ENCODE peak calls at places on chromosomes 3 and 15, in four cellular contexts. One of them, this sample, is unnamed.

GRCh38 chr3:127108796-127109195 is 84.1 kb upstream of the PRR23E start:
- DNase-seq in H9: no peak
- DNase-seq in mesendoderm: peak; percentile 50
- DNase-seq in H1: no peak
- DNase-seq in this sample: no peak

GRCh38 chr3:188052229-188052965 is 101.6 kb upstream of the LPP start:
- DNase-seq in H9: peak; percentile 73
- DNase-seq in mesendoderm: peak; percentile 94
- DNase-seq in H1: peak; percentile 65
- DNase-seq in this sample: peak; percentile 32

GRCh38 chr15:52491460-52491859 is 37.2 kb downstream of the MYO5A start:
- DNase-seq in H9: no peak
- DNase-seq in mesendoderm: no peak
- DNase-seq in H1: no peak
- DNase-seq in this sample: no peak

GRCh38 chr15:78216276-78217229 is 17.8 kb downstream of the ACSBG1 start:
- DNase-seq in H9: no peak
- DNase-seq in mesendoderm: no peak
- DNase-seq in H1: no peak
- DNase-seq in this sample: no peak

GRCh38 chr3:62145086-62145757 is 228.1 kb downstream of the FEZF2 start:
- DNase-seq in H9: no peak
- DNase-seq in mesendoderm: no peak
- DNase-seq in H1: no peak
- DNase-seq in this sample: no peak

GRCh38 chr3:25288416-25288815 is 139.6 kb upstream of the RARB start:
- DNase-seq in H9: no peak
- DNase-seq in mesendoderm: peak; percentile 37
- DNase-seq in H1: no peak
- DNase-seq in this sample: no peak

GRCh38 chr3:191360620-191361019 is 30.3 kb upstream of the UTS2B start:
- DNase-seq in H9: no peak
- DNase-seq in mesendoderm: no peak
- DNase-seq in H1: no peak
- DNase-seq in this sample: no peak

GRCh38 chr3:9088431-9089353 is 125.4 kb upstream of the RAD18 start:
- DNase-seq in H9: no peak
- DNase-seq in mesendoderm: no peak
- DNase-seq in H1: no peak
- DNase-seq in this sample: no peak

GRCh38 chr3:197021231-197021630 is 8.4 kb downstream of the MELTF start:
- DNase-seq in H9: peak; percentile 56
- DNase-seq in mesendoderm: no peak
- DNase-seq in H1: peak; percentile 56
- DNase-seq in this sample: no peak

GRCh38 chr3:177826253-177826652 is 629.0 kb upstream of the TBL1XR1 start:
- DNase-seq in H9: no peak
- DNase-seq in mesendoderm: no peak
- DNase-seq in H1: no peak
- DNase-seq in this sample: no peak

GRCh38 chr3:73848173-73848751 is 223.5 kb upstream of the PDZRN3 start:
- DNase-seq in H9: no peak
- DNase-seq in mesendoderm: peak; percentile 41
- DNase-seq in H1: no peak
- DNase-seq in this sample: peak; percentile 51

GRCh38 chr15:88920186-88920891 is 7.2 kb upstream of the MFGE8 start:
- DNase-seq in H9: no peak
- DNase-seq in mesendoderm: no peak
- DNase-seq in H1: peak; percentile 41
- DNase-seq in this sample: peak; percentile 77

GRCh38 chr15:63805993-63806980 is 27.5 kb downstream of the HERC1 start:
- DNase-seq in H9: no peak
- DNase-seq in mesendoderm: no peak
- DNase-seq in H1: no peak
- DNase-seq in this sample: peak; percentile 11

GRCh38 chr3:12370758-12371157 is 81.9 kb downstream of the PPARG start:
- DNase-seq in H9: peak; percentile 28
- DNase-seq in mesendoderm: peak; percentile 47
- DNase-seq in H1: no peak
- DNase-seq in this sample: peak; percentile 36

GRCh38 chr15:38705421-38706219 is 141.0 kb upstream of the RASGRP1 start:
- DNase-seq in H9: no peak
- DNase-seq in mesendoderm: no peak
- DNase-seq in H1: no peak
- DNase-seq in this sample: no peak

GRCh38 chr15:58532126-58532525 is 100.3 kb downstream of the LIPC start:
- DNase-seq in H9: no peak
- DNase-seq in mesendoderm: no peak
- DNase-seq in H1: no peak
- DNase-seq in this sample: no peak

GRCh38 chr15:76296849-76297248 is 14.4 kb downstream of the ETFA start:
- DNase-seq in H9: no peak
- DNase-seq in mesendoderm: no peak
- DNase-seq in H1: no peak
- DNase-seq in this sample: no peak

GRCh38 chr15:67917636-67918035 is 77.8 kb upstream of the RNU6-1 start:
- DNase-seq in H9: no peak
- DNase-seq in mesendoderm: peak; percentile 59
- DNase-seq in H1: no peak
- DNase-seq in this sample: no peak

GRCh38 chr3:186670148-186670547 is 4.3 kb downstream of the HRG start:
- DNase-seq in H9: no peak
- DNase-seq in mesendoderm: no peak
- DNase-seq in H1: no peak
- DNase-seq in this sample: no peak

GRCh38 chr3:25662921-25663320 is 1.8 kb downstream of the TOP2B start:
- DNase-seq in H9: no peak
- DNase-seq in mesendoderm: no peak
- DNase-seq in H1: no peak
- DNase-seq in this sample: peak; percentile 4

GRCh38 chr15:62734706-62735105 is 307.8 kb upstream of the TPM1 start:
- DNase-seq in H9: peak; percentile 67
- DNase-seq in mesendoderm: peak; percentile 88
- DNase-seq in H1: no peak
- DNase-seq in this sample: no peak

GRCh38 chr3:12350151-12350813 is 61.4 kb downstream of the PPARG start:
- DNase-seq in H9: no peak
- DNase-seq in mesendoderm: no peak
- DNase-seq in H1: no peak
- DNase-seq in this sample: no peak

GRCh38 chr3:21672303-21672702 is 78.7 kb downstream of the ZNF385D start:
- DNase-seq in H9: no peak
- DNase-seq in mesendoderm: peak; percentile 89
- DNase-seq in H1: no peak
- DNase-seq in this sample: peak; percentile 90

DNA sequence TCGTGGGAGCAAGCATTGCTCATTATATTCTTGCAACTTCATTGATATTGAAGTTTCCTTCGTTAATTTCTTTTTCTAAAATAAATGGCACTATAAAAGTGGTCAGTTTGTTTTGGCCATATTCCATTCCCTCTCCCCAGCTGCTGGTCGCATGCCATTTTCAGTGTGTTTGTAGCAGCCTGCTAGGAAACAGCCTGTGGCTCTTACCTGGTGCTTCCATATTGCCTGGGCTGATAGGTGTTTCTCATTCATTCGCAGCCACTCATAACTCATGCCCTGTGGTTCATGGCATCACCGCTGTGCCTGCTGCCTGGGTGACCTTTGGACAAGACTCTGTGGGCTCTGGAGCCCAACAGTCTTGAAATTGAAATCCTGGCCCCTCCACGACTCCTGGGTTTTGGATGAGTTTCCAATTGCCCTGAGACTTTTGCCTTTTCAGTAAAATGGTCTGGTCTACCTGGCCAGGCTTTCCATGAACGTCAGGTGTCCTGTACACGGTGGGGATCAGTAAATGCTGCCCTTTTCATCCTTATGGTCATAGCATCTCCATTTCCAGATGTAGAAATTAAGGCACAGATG is 69.3 kb downstream of the SLCO3A1 start:
- DNase-seq in H9: no peak
- DNase-seq in mesendoderm: no peak
- DNase-seq in H1: no peak
- DNase-seq in this sample: no peak
- H3K56ac ChIP-seq in H9: no peak overlapping the region
- H3K56ac ChIP-seq in mesendoderm: no peak overlapping the region
- H3K56ac ChIP-seq in H1: no peak overlapping the region
- H3K56ac ChIP-seq in this sample: no peak overlapping the region

GRCh38 chr15:60893886-60894285 is 335.2 kb downstream of the RORA start:
- DNase-seq in H9: no peak
- DNase-seq in mesendoderm: no peak
- DNase-seq in H1: no peak
- DNase-seq in this sample: no peak
- H3K56ac ChIP-seq in H9: no peak overlapping the region
- H3K56ac ChIP-seq in mesendoderm: no peak overlapping the region
- H3K56ac ChIP-seq in H1: no peak overlapping the region
- H3K56ac ChIP-seq in this sample: no peak overlapping the region

GRCh38 chr3:114331710-114332109 is 37.9 kb downstream of the TIGIT start:
- DNase-seq in H9: no peak
- DNase-seq in mesendoderm: no peak
- DNase-seq in H1: no peak
- DNase-seq in this sample: no peak

GRCh38 chr3:114332342-114333179 is 38.7 kb downstream of the TIGIT start:
- DNase-seq in H9: no peak
- DNase-seq in mesendoderm: no peak
- DNase-seq in H1: no peak
- DNase-seq in this sample: no peak

GRCh38 chr3:114333180-114333922 is 39.5 kb downstream of the TIGIT start:
- DNase-seq in H9: no peak
- DNase-seq in mesendoderm: no peak
- DNase-seq in H1: no peak
- DNase-seq in this sample: no peak

GRCh38 chr3:114336122-114336697 is 42.4 kb downstream of the TIGIT start:
- DNase-seq in H9: no peak
- DNase-seq in mesendoderm: no peak
- DNase-seq in H1: no peak
- DNase-seq in this sample: peak; percentile 18

GRCh38 chr3:114333923-114334240 is 40.1 kb downstream of the TIGIT start:
- DNase-seq in H9: no peak
- DNase-seq in mesendoderm: no peak
- DNase-seq in H1: no peak
- DNase-seq in this sample: no peak
- H3K56ac ChIP-seq in H9: no peak overlapping the region
- H3K56ac ChIP-seq in mesendoderm: no peak overlapping the region
- H3K56ac ChIP-seq in H1: no peak overlapping the region
- H3K56ac ChIP-seq in this sample: no peak overlapping the region

GRCh38 chr3:179526989-179527391 is 35.7 kb upstream of the ACTL6A start:
- DNase-seq in H9: peak; percentile 74
- DNase-seq in mesendoderm: peak; percentile 89
- DNase-seq in H1: peak; percentile 57
- DNase-seq in this sample: peak; percentile 84

GRCh38 chr3:179533274-179533673 is 29.5 kb upstream of the ACTL6A start:
- DNase-seq in H9: no peak
- DNase-seq in mesendoderm: no peak
- DNase-seq in H1: no peak
- DNase-seq in this sample: no peak

GRCh38 chr3:179526482-179526881 is 36.2 kb upstream of the ACTL6A start:
- DNase-seq in H9: no peak
- DNase-seq in mesendoderm: no peak
- DNase-seq in H1: no peak
- DNase-seq in this sample: peak; percentile 27

DNA sequence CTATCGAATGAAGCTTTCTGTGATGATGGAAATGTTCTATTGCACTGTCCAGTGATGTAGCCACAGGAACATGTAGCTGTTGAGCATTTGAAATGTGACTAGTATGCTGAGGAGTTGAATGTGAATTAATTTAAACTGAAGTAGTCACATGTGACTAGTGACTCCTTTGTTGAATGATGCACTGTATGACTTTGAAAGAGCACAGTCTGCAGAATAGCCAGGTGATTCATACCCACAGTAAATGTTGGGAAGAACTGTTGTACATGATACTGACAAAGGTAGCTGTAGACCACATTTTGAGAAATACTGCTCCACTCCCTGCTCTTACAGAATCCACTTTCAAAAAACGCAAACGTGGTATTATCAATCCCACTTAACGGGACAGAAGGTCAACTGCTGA is 33.9 kb upstream of the ACTL6A start:
- DNase-seq in H9: no peak
- DNase-seq in mesendoderm: no peak
- DNase-seq in H1: no peak
- DNase-seq in this sample: peak; percentile 72
- H3K56ac ChIP-seq in H9: no peak overlapping the region
- H3K56ac ChIP-seq in mesendoderm: no peak overlapping the region
- H3K56ac ChIP-seq in H1: no peak overlapping the region
- H3K56ac ChIP-seq in this sample: no peak overlapping the region

GRCh38 chr3:169780738-169781137 is 7.5 kb downstream of the MYNN start:
- DNase-seq in H9: no peak
- DNase-seq in mesendoderm: no peak
- DNase-seq in H1: no peak
- DNase-seq in this sample: no peak
- H3K56ac ChIP-seq in H9: no peak overlapping the region
- H3K56ac ChIP-seq in mesendoderm: no peak overlapping the region
- H3K56ac ChIP-seq in H1: no peak overlapping the region
- H3K56ac ChIP-seq in this sample: no peak overlapping the region

GRCh38 chr3:129490273-129490675 is 38.2 kb upstream of the RHO start:
- DNase-seq in H9: peak; percentile 90
- DNase-seq in mesendoderm: peak; percentile 92
- DNase-seq in H1: peak; percentile 73
- DNase-seq in this sample: peak; percentile 97

GRCh38 chr3:129493206-129493605 is 35.2 kb upstream of the RHO start:
- DNase-seq in H9: no peak
- DNase-seq in mesendoderm: no peak
- DNase-seq in H1: no peak
- DNase-seq in this sample: no peak

GRCh38 chr3:129491794-129492193 is 36.6 kb upstream of the RHO start:
- DNase-seq in H9: no peak
- DNase-seq in mesendoderm: no peak
- DNase-seq in H1: no peak
- DNase-seq in this sample: peak; percentile 85

GRCh38 chr3:129487183-129487867 is 41.1 kb upstream of the RHO start:
- DNase-seq in H9: no peak
- DNase-seq in mesendoderm: no peak
- DNase-seq in H1: no peak
- DNase-seq in this sample: no peak

DNA sequence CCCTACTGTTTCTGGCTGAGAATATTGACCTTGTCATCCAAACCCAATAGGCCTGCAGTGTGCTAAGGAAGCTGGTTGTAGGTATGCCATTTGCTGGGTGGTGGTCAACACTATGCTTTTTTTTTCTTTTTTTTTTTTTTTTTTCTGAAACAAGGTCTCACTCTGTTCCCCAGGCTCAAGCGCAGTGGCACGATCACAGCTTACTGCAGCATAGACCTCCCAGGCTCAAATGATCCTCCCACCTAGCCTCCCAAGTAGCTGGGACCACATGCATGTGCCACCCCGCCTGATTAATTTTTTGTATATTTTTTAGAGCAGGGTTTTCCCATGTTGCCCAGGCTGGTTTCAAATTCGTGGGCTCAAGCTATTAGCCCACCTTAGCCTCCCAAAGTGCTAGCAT is 35.7 kb upstream of the RHO start:
- DNase-seq in H9: no peak
- DNase-seq in mesendoderm: no peak
- DNase-seq in H1: no peak
- DNase-seq in this sample: no peak
- H3K56ac ChIP-seq in H9: no peak overlapping the region
- H3K56ac ChIP-seq in mesendoderm: no peak overlapping the region
- H3K56ac ChIP-seq in H1: no peak overlapping the region
- H3K56ac ChIP-seq in this sample: no peak overlapping the region